ENCODE peak calls at places on chromosomes 7 and 10, in five cellular contexts. Q, T, K, D and N are unnamed samples.

GRCh38 chr7:30911561-30911969 is at the start of gene AQP1:
- DNase-seq in Q (no peak), T (peak; percentile 75), K (no peak), D (peak; percentile 82), N (peak; percentile 44)

GRCh38 chr7:17069146-17069545 is 187.4 kb upstream of the AGR3 start:
- DNase-seq in Q (no peak), T (no peak), K (no peak), D (no peak), N (peak; percentile 21)

GRCh38 chr7:78792624-78793023 is 660.8 kb downstream of the MAGI2 start:
- DNase-seq in Q (no peak), T (no peak), K (no peak), D (no peak), N (no peak)

GRCh38 chr7:87148332-87148955 is 3.8 kb upstream of the DMTF1 start:
- DNase-seq in Q (no peak), T (no peak), K (no peak), D (no peak), N (no peak)

GRCh38 chr10:18334116-18334867 is 194.1 kb downstream of the CACNB2 start:
- DNase-seq in Q (no peak), T (no peak), K (no peak), D (peak; percentile 64), N (no peak)

GRCh38 chr7:21365866-21366624 is 61.8 kb upstream of the SP4 start:
- DNase-seq in Q (peak; percentile 77), T (no peak), K (peak; percentile 32), D (no peak), N (no peak)

GRCh38 chr10:62610649-62611229 is 193.8 kb upstream of the ADO start:
- DNase-seq in Q (peak; percentile 35), T (peak; percentile 80), K (peak; percentile 54), D (no peak), N (no peak)

GRCh38 chr10:29102233-29102632 is 186.6 kb upstream of the LYZL1 start:
- DNase-seq in Q (no peak), T (no peak), K (no peak), D (no peak), N (no peak)

GRCh38 chr7:138814806-138815332 is 16.9 kb upstream of the ATP6V0A4 start:
- DNase-seq in Q (no peak), T (no peak), K (no peak), D (no peak), N (no peak)

GRCh38 chr7:88357794-88358533 is 51.3 kb upstream of the STEAP4 start:
- DNase-seq in Q (peak; percentile 13), T (no peak), K (no peak), D (no peak), N (no peak)

GRCh38 chr7:94763268-94763667 is 107.3 kb upstream of the SGCE start:
- DNase-seq in Q (no peak), T (no peak), K (no peak), D (no peak), N (no peak)

GRCh38 chr7:21616796-21617436 is 74.1 kb downstream of the DNAH11 start:
- DNase-seq in Q (no peak), T (no peak), K (no peak), D (no peak), N (no peak)

GRCh38 chr10:26567349-26567721 is 129.2 kb downstream of the APBB1IP start:
- DNase-seq in Q (no peak), T (no peak), K (no peak), D (no peak), N (no peak)

GRCh38 chr10:119761106-119761505 is 35.3 kb downstream of the INPP5F start:
- DNase-seq in Q (no peak), T (no peak), K (no peak), D (no peak), N (no peak)

GRCh38 chr10:29576681-29577080 is 58.1 kb downstream of the SVIL start:
- DNase-seq in Q (no peak), T (no peak), K (no peak), D (no peak), N (peak; percentile 57)

GRCh38 chr10:78626471-78626870 is 442.3 kb upstream of the ZMIZ1 start:
- DNase-seq in Q (no peak), T (no peak), K (no peak), D (no peak), N (no peak)

GRCh38 chr10:129958686-129959543 is 5.2 kb downstream of the EBF3 start:
- DNase-seq in Q (no peak), T (no peak), K (peak; percentile 20), D (no peak), N (peak; percentile 81)

GRCh38 chr10:55203874-55204273 is 402.8 kb upstream of the PCDH15 start:
- DNase-seq in Q (no peak), T (no peak), K (no peak), D (no peak), N (no peak)

GRCh38 chr10:15737635-15738034 is 17.9 kb upstream of the ITGA8 start:
- DNase-seq in Q (no peak), T (no peak), K (no peak), D (no peak), N (no peak)

GRCh38 chr7:155293721-155294642 is 3.7 kb upstream of the INSIG1 start:
- DNase-seq in Q (no peak), T (peak; percentile 30), K (no peak), D (no peak), N (no peak)

GRCh38 chr10:129388435-129388834 is 78.6 kb upstream of the MGMT start:
- DNase-seq in Q (no peak), T (no peak), K (no peak), D (no peak), N (no peak)

GRCh38 chr10:116722736-116723427 is 19.5 kb downstream of the HSPA12A start:
- DNase-seq in Q (no peak), T (no peak), K (no peak), D (peak; percentile 31), N (no peak)

GRCh38 chr10:125016123-125016522 is 74.2 kb downstream of the ZRANB1 start:
- DNase-seq in Q (no peak), T (no peak), K (no peak), D (no peak), N (no peak)

GRCh38 chr10:105068497-105068896 is 427.4 kb downstream of the SORCS3 start:
- DNase-seq in Q (no peak), T (no peak), K (no peak), D (no peak), N (no peak)

GRCh38 chr10:46307281-46308112 is 20.7 kb downstream of the ANTXRL start:
- DNase-seq in Q (no peak), T (peak; percentile 22), K (no peak), D (no peak), N (no peak)

GRCh38 chr7:55160539-55160938 is 141.7 kb downstream of the EGFR start:
- DNase-seq in Q (no peak), T (no peak), K (no peak), D (no peak), N (no peak)

GRCh38 chr10:93991596-93992284 is 2.0 kb upstream of the PLCE1 start:
- DNase-seq in Q (peak; percentile 57), T (peak; percentile 58), K (peak; percentile 51), D (no peak), N (peak; percentile 86)

GRCh38 chr7:92750961-92751360 is 85.4 kb downstream of the CDK6 start:
- DNase-seq in Q (no peak), T (no peak), K (no peak), D (no peak), N (no peak)

DNA sequence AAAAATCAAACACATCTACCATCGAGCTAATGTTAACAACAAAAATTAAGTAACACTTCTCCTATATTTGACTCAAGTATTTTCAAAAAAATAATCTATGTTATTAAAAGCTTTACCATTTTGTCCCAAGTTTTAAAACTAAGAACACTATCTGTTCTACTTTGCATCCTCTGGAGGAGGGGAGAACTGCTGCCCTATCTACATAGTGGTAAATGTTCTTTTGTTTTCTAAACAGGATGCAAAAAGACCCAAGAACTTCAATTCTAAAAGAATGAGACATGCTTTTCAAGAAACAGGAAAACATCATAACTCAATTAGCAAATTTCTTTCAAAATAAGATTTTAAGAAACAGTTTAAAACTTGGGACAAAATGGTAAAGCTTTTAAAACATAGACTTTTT is 14.8 kb downstream of the SLC26A3 start:
- DNase-seq in Q (no peak), T (no peak), K (no peak), D (no peak), N (no peak)
- TF ChIP-seq CTCF in Q (no peak), T (no peak), K (no peak), D (no peak), N (no peak)

GRCh38 chr10:6170638-6171037 is 32.1 kb upstream of the PFKFB3 start:
- DNase-seq in Q (no peak), T (peak; percentile 70), K (no peak), D (no peak), N (no peak)
- TF ChIP-seq POLR2A in Q (no peak), T (no peak), K (no peak), D (no peak), N (no peak)

GRCh38 chr7:104936546-104936945 is 77.5 kb upstream of the KMT2E start:
- DNase-seq in Q (no peak), T (no peak), K (no peak), D (peak; percentile 54), N (no peak)

GRCh38 chr7:104934665-104935064 is 79.3 kb upstream of the KMT2E start:
- DNase-seq in Q (no peak), T (no peak), K (no peak), D (no peak), N (no peak)

GRCh38 chr7:104933022-104933421 is 81.0 kb upstream of the KMT2E start:
- DNase-seq in Q (no peak), T (no peak), K (no peak), D (no peak), N (peak; percentile 48)

GRCh38 chr7:104931181-104931781 is 82.7 kb upstream of the KMT2E start:
- DNase-seq in Q (no peak), T (no peak), K (peak; percentile 90), D (no peak), N (peak; percentile 82)

DNA sequence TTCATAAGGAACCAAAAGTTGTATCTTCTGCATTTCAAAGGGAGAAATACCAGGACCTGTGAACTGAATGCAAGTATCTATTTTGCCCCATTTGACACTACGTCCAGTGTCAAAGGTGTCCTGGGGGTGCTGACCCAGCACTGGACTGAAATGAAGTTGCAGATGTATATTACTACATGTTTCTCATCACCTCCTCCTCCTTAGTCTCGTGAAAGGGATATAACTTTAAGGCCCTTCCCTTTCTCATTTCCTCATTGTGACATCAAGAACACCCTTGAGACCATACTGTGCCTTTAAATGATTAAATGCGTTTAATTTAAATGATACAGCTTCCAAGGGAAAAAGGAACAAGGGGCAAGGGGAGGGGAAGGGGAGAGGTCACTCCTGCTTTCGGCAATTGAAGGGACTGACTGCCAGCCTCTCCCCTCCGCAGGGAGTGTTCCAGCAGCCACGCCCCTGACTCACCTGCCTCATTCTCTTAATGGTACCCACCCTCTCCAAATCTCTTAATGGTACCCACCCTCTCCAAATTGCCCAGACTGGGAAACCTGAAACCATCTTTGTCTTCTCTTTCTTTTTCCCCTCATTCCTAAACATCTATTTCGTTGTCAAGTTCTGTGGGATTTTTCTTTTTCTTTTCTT is 80.5 kb upstream of the KMT2E start:
- DNase-seq in Q (no peak), T (peak; percentile 79), K (no peak), D (no peak), N (no peak)
- H3K4me3 ChIP-seq in Q (no peak overlapping the region), T (no peak overlapping the region), K (no peak overlapping the region), D (no peak overlapping the region), N (no peak overlapping the region)

DNA sequence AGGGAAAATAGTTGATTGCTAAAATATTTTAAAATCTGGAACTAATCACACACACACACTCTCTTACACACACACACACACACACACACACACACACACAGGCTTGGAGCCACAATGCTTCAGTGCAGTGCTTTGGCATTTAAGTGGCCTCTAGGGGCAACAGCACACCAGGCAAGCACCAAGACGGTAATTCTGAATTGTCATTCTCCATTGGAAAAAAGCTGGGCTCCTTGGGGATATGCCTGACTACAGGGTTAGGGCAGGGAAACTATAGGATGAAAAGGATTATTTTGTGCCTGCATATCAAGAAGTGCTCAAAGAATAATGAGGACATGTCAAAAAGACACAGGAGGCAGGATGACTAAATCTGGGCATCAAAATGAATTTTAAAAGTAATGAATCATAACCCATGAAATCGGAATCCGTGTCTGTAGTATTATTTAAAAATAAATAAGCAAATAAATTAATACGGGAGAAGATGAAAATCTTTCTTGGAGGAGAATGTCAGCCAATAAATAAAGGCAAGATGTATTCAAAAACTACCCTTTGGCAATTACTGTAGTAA is 30.4 kb upstream of the DDC start:
- DNase-seq in Q (peak; percentile 35), T (peak; percentile 57), K (no peak), D (no peak), N (no peak)
- TF ChIP-seq CTCF in Q (peak; percentile 77), T (peak; percentile 64), K (no peak), D (peak; percentile 25), N (no peak)